ENCODE peak calls at places on chromosomes 4 and X, in ten cellular contexts. X, A, T, V, L, Z, O, U, S and B are unnamed samples.

GRCh38 chr4:84529169-84529751 is 30.2 kb upstream of the NKX6-1 start:
- DNase-seq in X (peak; percentile 65), A (peak; percentile 4), T (no peak), V (peak; percentile 11), L (peak; percentile 39), Z (no peak), O (no peak), U (peak; percentile 49), S (no peak), B (no peak)

GRCh38 chr4:8788174-8788573 is 83.5 kb downstream of the HMX1 start:
- DNase-seq in X (no peak), A (no peak), T (no peak), V (no peak), L (no peak), Z (no peak), O (no peak), U (no peak), S (no peak), B (no peak)

GRCh38 chrX:102745513-102746133 is 25.1 kb downstream of the GPRASP3 start:
- DNase-seq in X (no peak), A (no peak), T (no peak), V (no peak), L (no peak), Z (no peak), O (no peak), U (no peak), S (no peak), B (no peak)

GRCh38 chrX:85243761-85244410 is at the start of the genes SATL1 and ZNF711:
- DNase-seq in X (no peak), A (peak; percentile 54), T (peak; percentile 72), V (peak; percentile 51), L (peak; percentile 28), Z (peak; percentile 8), O (no peak), U (peak; percentile 53), S (no peak), B (peak; percentile 46)

GRCh38 chr4:4455199-4455865 is 68.4 kb downstream of the NSG1 start:
- DNase-seq in X (no peak), A (no peak), T (no peak), V (no peak), L (no peak), Z (no peak), O (no peak), U (no peak), S (no peak), B (no peak)

GRCh38 chr4:48250343-48250742 is 19.3 kb downstream of the TEC start:
- DNase-seq in X (no peak), A (no peak), T (no peak), V (no peak), L (no peak), Z (no peak), O (no peak), U (no peak), S (no peak), B (no peak)

GRCh38 chrX:68808686-68809357 is 20.0 kb upstream of the EFNB1 start:
- DNase-seq in X (peak; percentile 11), A (no peak), T (no peak), V (no peak), L (peak; percentile 69), Z (peak; percentile 21), O (no peak), U (peak; percentile 31), S (no peak), B (no peak)

GRCh38 chrX:50596056-50596455 is 125.4 kb upstream of the DGKK start:
- DNase-seq in X (no peak), A (no peak), T (no peak), V (no peak), L (no peak), Z (no peak), O (no peak), U (no peak), S (no peak), B (no peak)

GRCh38 chrX:134480061-134480460 is 20.1 kb downstream of the HPRT1 start:
- DNase-seq in X (no peak), A (no peak), T (no peak), V (peak; percentile 70), L (peak; percentile 25), Z (no peak), O (no peak), U (peak; percentile 19), S (no peak), B (no peak)

GRCh38 chr4:168882650-168883233 is 127.3 kb downstream of the CBR4 start:
- DNase-seq in X (peak; percentile 19), A (no peak), T (no peak), V (peak; percentile 75), L (peak; percentile 63), Z (no peak), O (no peak), U (peak; percentile 77), S (no peak), B (no peak)

GRCh38 chrX:119482497-119483480 is 14.5 kb downstream of the SLC25A5 start:
- DNase-seq in X (peak; percentile 45), A (no peak), T (peak; percentile 77), V (peak; percentile 39), L (peak; percentile 56), Z (peak; percentile 53), O (no peak), U (peak; percentile 56), S (peak; percentile 72), B (peak; percentile 94)

GRCh38 chr4:96638132-96638531 is 798.2 kb downstream of the PDHA2 start:
- DNase-seq in X (no peak), A (no peak), T (no peak), V (no peak), L (no peak), Z (no peak), O (no peak), U (no peak), S (no peak), B (no peak)

GRCh38 chr4:95499176-95499760 is 49.5 kb downstream of the UNC5C start:
- DNase-seq in X (no peak), A (no peak), T (no peak), V (no peak), L (no peak), Z (no peak), O (no peak), U (no peak), S (no peak), B (no peak)

GRCh38 chr4:83548151-83548905 is 12.4 kb downstream of the GPAT3 start:
- DNase-seq in X (peak; percentile 98), A (peak; percentile 97), T (peak; percentile 82), V (peak; percentile 97), L (peak; percentile 92), Z (peak; percentile 61), O (peak; percentile 27), U (peak; percentile 92), S (no peak), B (peak; percentile 86)

GRCh38 chr4:105112274-105112673 is 34.4 kb upstream of the TET2 start:
- DNase-seq in X (no peak), A (no peak), T (no peak), V (peak; percentile 26), L (no peak), Z (no peak), O (no peak), U (no peak), S (no peak), B (no peak)

GRCh38 chr4:156803056-156803455 is 168.5 kb downstream of the PDGFC start:
- DNase-seq in X (peak; percentile 30), A (no peak), T (no peak), V (peak; percentile 66), L (no peak), Z (no peak), O (no peak), U (peak; percentile 30), S (no peak), B (no peak)

GRCh38 chr4:64272432-64272831 is 136.8 kb downstream of the TECRL start:
- DNase-seq in X (peak; percentile 7), A (no peak), T (no peak), V (no peak), L (no peak), Z (no peak), O (no peak), U (no peak), S (no peak), B (no peak)

GRCh38 chr4:64266263-64266662 is 143.0 kb downstream of the TECRL start:
- DNase-seq in X (no peak), A (no peak), T (no peak), V (no peak), L (no peak), Z (no peak), O (no peak), U (no peak), S (no peak), B (no peak)

GRCh38 chr4:64271601-64272081 is 137.6 kb downstream of the TECRL start:
- DNase-seq in X (peak; percentile 49), A (peak; percentile 0), T (no peak), V (no peak), L (peak; percentile 29), Z (peak; percentile 55), O (no peak), U (no peak), S (no peak), B (no peak)
- H3K4me3 ChIP-seq in X (peak overlapping the region; percentile 68), A (no peak overlapping the region), T (peak overlapping the region; percentile 12), V (no peak overlapping the region), L (no peak overlapping the region), Z (no peak overlapping the region), O (no peak overlapping the region), U (no peak overlapping the region), S (no peak overlapping the region), B (no peak overlapping the region)

DNA sequence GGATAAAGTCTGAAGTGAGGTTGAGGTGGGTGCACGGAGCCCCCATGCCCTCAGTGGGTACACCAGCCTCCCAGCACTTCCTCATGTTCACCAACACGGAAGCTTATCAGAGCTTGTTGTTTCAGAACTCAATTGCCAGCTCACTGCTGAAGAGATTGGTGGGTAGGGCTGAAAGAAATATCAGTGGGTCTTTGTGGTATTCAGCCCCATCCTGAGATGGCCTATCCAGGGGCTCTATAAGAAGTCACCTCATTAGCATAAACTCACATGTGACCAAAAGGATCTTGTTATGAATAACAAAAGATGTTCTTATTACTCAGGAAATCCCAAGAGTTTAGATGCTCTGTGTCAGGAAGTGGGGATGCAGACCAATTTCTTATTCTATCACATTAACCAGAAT is 177.3 kb downstream of the ARHGAP10 start:
- DNase-seq in X (no peak), A (no peak), T (no peak), V (no peak), L (no peak), Z (no peak), O (no peak), U (no peak), S (no peak), B (no peak)
- H3K4me3 ChIP-seq in X (no peak overlapping the region), A (no peak overlapping the region), T (no peak overlapping the region), V (no peak overlapping the region), L (no peak overlapping the region), Z (no peak overlapping the region), O (no peak overlapping the region), U (no peak overlapping the region), S (no peak overlapping the region), B (no peak overlapping the region)

DNA sequence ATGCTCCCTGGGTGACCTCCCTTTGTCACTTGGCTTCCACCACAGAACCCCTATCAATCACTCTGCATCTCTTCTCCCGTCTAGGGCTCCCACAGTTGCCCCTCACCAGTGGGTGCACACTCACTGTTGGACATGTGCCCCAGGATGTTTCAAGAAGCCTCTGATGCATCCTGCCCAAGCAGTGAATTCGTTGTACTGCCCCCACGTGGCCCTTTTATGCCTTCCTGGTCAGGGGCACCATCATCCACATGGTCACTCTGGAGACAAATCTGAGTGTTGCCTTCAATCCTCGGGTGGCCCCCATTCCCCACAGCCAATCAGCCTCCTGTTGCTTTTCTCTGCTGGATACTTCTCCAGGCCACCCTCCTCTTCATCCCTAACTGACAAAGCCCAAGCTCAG is 12.2 kb downstream of the ITIH6 start:
- DNase-seq in X (peak; percentile 7), A (no peak), T (no peak), V (no peak), L (peak; percentile 26), Z (no peak), O (no peak), U (peak; percentile 35), S (no peak), B (no peak)
- H3K4me3 ChIP-seq in X (no peak overlapping the region), A (no peak overlapping the region), T (no peak overlapping the region), V (no peak overlapping the region), L (no peak overlapping the region), Z (no peak overlapping the region), O (no peak overlapping the region), U (no peak overlapping the region), S (no peak overlapping the region), B (no peak overlapping the region)

GRCh38 chrX:151695583-151695930 is 299 bp downstream of the PRRG3 start:
- DNase-seq in X (no peak), A (no peak), T (no peak), V (no peak), L (no peak), Z (no peak), O (no peak), U (no peak), S (no peak), B (no peak)
- H3K4me3 ChIP-seq in X (no peak overlapping the region), A (no peak overlapping the region), T (peak overlapping the region; percentile 44), V (no peak overlapping the region), L (no peak overlapping the region), Z (no peak overlapping the region), O (no peak overlapping the region), U (no peak overlapping the region), S (no peak overlapping the region), B (no peak overlapping the region)